ENCODE peak calls at places on chromosomes 6 and 20, in eight cellular contexts. V is uterus; T is GDM1; I is coronary artery; D is lung; G is NCI-H1436; U is activated T-cell treated with anti-CD3 and anti-CD28 coated beads, Interleukin-2, amount 50 U/mL, for 72 hours; W is CD4-positive, CD25-positive, alpha-beta regulatory T cell. X is an unnamed sample.

GRCh38 chr20:61758556-61759200 is 307.0 kb downstream of the TAF4 start:
- DNase-seq in V (no peak), T (no peak), I (no peak), D (no peak), G (no peak), U (no peak), W (no peak), X (no peak)

GRCh38 chr6:163836916-163837660 is 422.6 kb downstream of the QKI start:
- DNase-seq in V (no peak), T (no peak), I (no peak), D (no peak), G (no peak), U (no peak), W (no peak), X (no peak)

GRCh38 chr6:10658910-10659696 is 35.3 kb downstream of the C6orf52 start:
- DNase-seq in V (no peak), T (no peak), I (no peak), D (no peak), G (no peak), U (no peak), W (no peak), X (no peak)

GRCh38 chr20:25044261-25044560 is 13.7 kb downstream of the ACSS1 start:
- DNase-seq in V (no peak), T (no peak), I (peak), D (no peak), G (no peak), U (no peak), W (no peak), X (no peak)

GRCh38 chr20:31602430-31602778 is 2.7 kb upstream of the ID1 start:
- DNase-seq in V (no peak), T (no peak), I (no peak), D (no peak), G (no peak), U (no peak), W (no peak), X (no peak)

GRCh38 chr20:49937023-49937929 is 1.1 kb downstream of the RNF114 start:
- DNase-seq in V (no peak), T (peak), I (no peak), D (no peak), G (no peak), U (no peak), W (no peak), X (peak)

GRCh38 chr6:47674673-47675072 is 23.7 kb upstream of the ADGRF4 start:
- DNase-seq in V (no peak), T (no peak), I (no peak), D (no peak), G (no peak), U (no peak), W (no peak), X (no peak)

GRCh38 chr6:10587694-10588392 is 66.7 kb downstream of the GCNT2 start:
- DNase-seq in V (no peak), T (no peak), I (peak), D (no peak), G (no peak), U (no peak), W (no peak), X (no peak)

GRCh38 chr20:24590193-24590982 is 121.0 kb downstream of the SYNDIG1 start:
- DNase-seq in V (no peak), T (no peak), I (peak), D (no peak), G (no peak), U (no peak), W (no peak), X (no peak)

GRCh38 chr6:44636576-44637248 is 249.2 kb downstream of the CDC5L start:
- DNase-seq in V (no peak), T (no peak), I (no peak), D (no peak), G (no peak), U (no peak), W (no peak), X (no peak)

GRCh38 chr6:85127696-85128225 is 322.1 kb upstream of the NT5E start:
- DNase-seq in V (no peak), T (no peak), I (no peak), D (no peak), G (no peak), U (no peak), W (no peak), X (no peak)

GRCh38 chr6:30686908-30687658 is 638 bp upstream of the PPP1R18 start:
- DNase-seq in V (peak), T (peak), I (peak), D (peak), G (peak), U (peak), W (peak), X (peak)

GRCh38 chr6:56226946-56227879 is 20.2 kb downstream of the COL21A1 start:
- DNase-seq in V (no peak), T (no peak), I (no peak), D (no peak), G (no peak), U (no peak), W (no peak), X (no peak)

GRCh38 chr6:144878577-144878976 is 593.4 kb downstream of the UTRN start:
- DNase-seq in V (no peak), T (no peak), I (no peak), D (no peak), G (no peak), U (no peak), W (no peak), X (no peak)

GRCh38 chr6:123118811-123119210 is 122.8 kb downstream of the CLVS2 start:
- DNase-seq in V (no peak), T (no peak), I (no peak), D (no peak), G (no peak), U (no peak), W (no peak), X (no peak)

GRCh38 chr20:49985157-49985556 is 2.4 kb downstream of the SNAI1 start:
- DNase-seq in V (no peak), T (no peak), I (no peak), D (no peak), G (no peak), U (no peak), W (no peak), X (no peak)

GRCh38 chr6:88165877-88166492 is at the start of gene CNR1:
- DNase-seq in V (peak), T (no peak), I (no peak), D (peak), G (peak), U (peak), W (no peak), X (peak)

GRCh38 chr6:22147983-22148797 is 148.6 kb downstream of the PRL start:
- DNase-seq in V (no peak), T (no peak), I (no peak), D (no peak), G (no peak), U (no peak), W (no peak), X (no peak)

GRCh38 chr6:69866351-69867074 is at the start of gene COL19A1:
- DNase-seq in V (no peak), T (no peak), I (no peak), D (no peak), G (no peak), U (peak), W (peak), X (peak)

GRCh38 chr6:45845546-45845945 is 170.1 kb downstream of the CLIC5 start:
- DNase-seq in V (no peak), T (no peak), I (no peak), D (no peak), G (no peak), U (no peak), W (no peak), X (no peak)

GRCh38 chr6:107421696-107422256 is 37.6 kb downstream of the PDSS2 start:
- DNase-seq in V (no peak), T (no peak), I (no peak), D (no peak), G (no peak), U (no peak), W (no peak), X (no peak)

GRCh38 chr20:38542994-38543906 is 37.7 kb upstream of the ADIG start:
- DNase-seq in V (no peak), T (no peak), I (no peak), D (no peak), G (no peak), U (no peak), W (no peak), X (no peak)

GRCh38 chr6:137810554-137811120 is 56.4 kb upstream of the TNFAIP3 start:
- DNase-seq in V (no peak), T (no peak), I (no peak), D (no peak), G (no peak), U (no peak), W (no peak), X (no peak)

GRCh38 chr6:37674161-37674560 is 23.5 kb downstream of the MDGA1 start:
- DNase-seq in V (no peak), T (no peak), I (no peak), D (no peak), G (peak), U (no peak), W (no peak), X (no peak)

GRCh38 chr6:44039839-44040350 is 87.4 kb downstream of the MRPL14 start:
- DNase-seq in V (peak), T (no peak), I (peak), D (no peak), G (no peak), U (no peak), W (no peak), X (no peak)

GRCh38 chr6:36727491-36728021 is 29.9 kb downstream of the RAB44 start:
- DNase-seq in V (no peak), T (peak), I (no peak), D (no peak), G (peak), U (no peak), W (no peak), X (peak)

GRCh38 chr20:57896017-57896416 is 186.2 kb upstream of the PMEPA1 start:
- DNase-seq in V (no peak), T (no peak), I (no peak), D (no peak), G (no peak), U (no peak), W (no peak), X (no peak)

GRCh38 chr6:57243954-57244353 is 21.8 kb upstream of the RAB23 start:
- DNase-seq in V (no peak), T (no peak), I (no peak), D (no peak), G (no peak), U (no peak), W (no peak), X (no peak)

GRCh38 chr6:142329486-142330113 is 27.8 kb downstream of the ADGRG6 start:
- DNase-seq in V (no peak), T (no peak), I (no peak), D (no peak), G (no peak), U (no peak), W (no peak), X (no peak)

GRCh38 chr20:10469599-10469998 is 34.5 kb downstream of the SLX4IP start:
- DNase-seq in V (peak), T (peak), I (peak), D (peak), G (peak), U (peak), W (no peak), X (peak)

GRCh38 chr6:55836481-55836880 is 38.9 kb downstream of the BMP5 start:
- DNase-seq in V (no peak), T (no peak), I (no peak), D (no peak), G (no peak), U (no peak), W (no peak), X (no peak)

GRCh38 chr6:165807249-165807951 is 144.4 kb upstream of the PDE10A start:
- DNase-seq in V (no peak), T (no peak), I (no peak), D (no peak), G (no peak), U (no peak), W (no peak), X (no peak)

GRCh38 chr6:168096271-168096764 is 17.3 kb upstream of the FRMD1 start:
- DNase-seq in V (no peak), T (no peak), I (no peak), D (no peak), G (no peak), U (no peak), W (no peak), X (no peak)

GRCh38 chr6:137157601-137158000 is 15.8 kb downstream of the IL22RA2 start:
- DNase-seq in V (no peak), T (no peak), I (no peak), D (no peak), G (no peak), U (no peak), W (no peak), X (no peak)

GRCh38 chr6:752438-752837 is 59.5 kb upstream of the EXOC2 start:
- DNase-seq in V (no peak), T (no peak), I (no peak), D (no peak), G (no peak), U (no peak), W (no peak), X (no peak)

GRCh38 chr20:52539891-52540290 is 348.3 kb upstream of the ZFP64 start:
- DNase-seq in V (no peak), T (no peak), I (no peak), D (no peak), G (no peak), U (no peak), W (no peak), X (no peak)